ENCODE peak calls at places on chromosomes 3 and 15, in four cellular contexts. R is tibial artery, A is right atrium auricular region, L is K562. Q is an unnamed sample.

GRCh38 chr15:101657171-101657570 is 5.0 kb upstream of the TM2D3 start:
- DNase-seq in R (no peak), A (no peak), L (no peak), Q (no peak)

GRCh38 chr3:89278305-89278704 is 170.9 kb downstream of the EPHA3 start:
- DNase-seq in R (no peak), A (no peak), L (no peak), Q (no peak)

GRCh38 chr3:30245805-30246622 is 360.4 kb upstream of the TGFBR2 start:
- DNase-seq in R (no peak), A (no peak), L (no peak), Q (no peak)

GRCh38 chr3:117059054-117059989 is 349.7 kb downstream of the TUSC7 start:
- DNase-seq in R (no peak), A (no peak), L (peak), Q (peak)

GRCh38 chr3:184884359-184885017 is 72.5 kb downstream of the VPS8 start:
- DNase-seq in R (no peak), A (no peak), L (no peak), Q (no peak)

GRCh38 chr15:59678620-59679019 is 10.5 kb downstream of the BNIP2 start:
- DNase-seq in R (no peak), A (no peak), L (no peak), Q (peak)

GRCh38 chr15:83844742-83845141 is 190.8 kb downstream of the ADAMTSL3 start:
- DNase-seq in R (no peak), A (no peak), L (no peak), Q (no peak)

GRCh38 chr3:168574455-168575158 is 478.9 kb upstream of the GOLIM4 start:
- DNase-seq in R (no peak), A (no peak), L (no peak), Q (no peak)

GRCh38 chr15:36363335-36363734 is 216.1 kb upstream of the CDIN1 start:
- DNase-seq in R (no peak), A (no peak), L (no peak), Q (peak)

GRCh38 chr3:133527306-133527705 is 46.2 kb upstream of the CDV3 start:
- DNase-seq in R (no peak), A (no peak), L (no peak), Q (no peak)

GRCh38 chr3:10116138-10116460 is 624 bp downstream of the BRK1 start:
- DNase-seq in R (no peak), A (no peak), L (peak), Q (peak)

GRCh38 chr3:125647318-125648014 is 52.2 kb upstream of the OSBPL11 start:
- DNase-seq in R (no peak), A (no peak), L (no peak), Q (no peak)

GRCh38 chr15:58934521-58934920 is 1.0 kb upstream of the SLTM start:
- DNase-seq in R (no peak), A (no peak), L (no peak), Q (no peak)

GRCh38 chr3:46926039-46926438 is 48.5 kb downstream of the PTH1R start:
- DNase-seq in R (peak), A (no peak), L (no peak), Q (peak)

GRCh38 chr3:71466483-71466882 is 117.0 kb downstream of the FOXP1 start:
- DNase-seq in R (no peak), A (no peak), L (peak), Q (peak)

GRCh38 chr15:68640791-68641331 is 62.1 kb downstream of the CORO2B start:
- DNase-seq in R (peak), A (no peak), L (no peak), Q (no peak)

GRCh38 chr3:184737641-184738518 is 26.0 kb upstream of the MAGEF1 start:
- DNase-seq in R (peak), A (no peak), L (no peak), Q (peak)

GRCh38 chr15:35671197-35671596 is 125.2 kb upstream of the DPH6 start:
- DNase-seq in R (no peak), A (no peak), L (no peak), Q (no peak)

GRCh38 chr15:28955686-28956421 is 70.1 kb downstream of the APBA2 start:
- DNase-seq in R (no peak), A (peak), L (no peak), Q (peak)

GRCh38 chr15:77022646-77023575 is 28.0 kb downstream of the PSTPIP1 start:
- DNase-seq in R (peak), A (no peak), L (no peak), Q (no peak)

GRCh38 chr3:124676236-124676635 is 54.0 kb upstream of the UMPS start:
- DNase-seq in R (no peak), A (no peak), L (no peak), Q (peak)

GRCh38 chr15:66907826-66908502 is 157.4 kb upstream of the SMAD3 start:
- DNase-seq in R (peak), A (no peak), L (no peak), Q (peak)

DNA sequence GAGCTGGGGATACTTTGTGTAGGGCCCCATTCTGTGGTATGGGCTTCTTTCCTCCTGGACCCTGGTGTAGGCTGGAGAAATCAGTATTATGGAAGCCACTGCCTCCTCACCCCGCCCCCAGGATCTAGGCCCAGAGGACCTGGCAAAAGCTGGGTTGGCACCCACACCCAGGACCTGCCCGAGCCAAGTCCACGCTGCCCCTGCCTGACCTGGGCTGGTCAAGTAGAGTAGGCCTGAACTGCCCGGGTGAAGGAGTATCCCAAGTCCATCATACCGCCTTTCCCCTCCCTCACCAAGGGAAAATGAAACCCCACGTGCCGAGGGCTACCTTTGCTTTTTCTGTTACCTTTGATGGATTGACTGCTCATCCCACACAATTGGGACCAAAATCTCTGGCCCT is 37.7 kb upstream of the TRAK1 start:
- DNase-seq in R (peak), A (peak), L (no peak), Q (no peak)
- TF ChIP-seq CTCF in R (no peak), A (no peak), L (no peak), Q (no peak)

DNA sequence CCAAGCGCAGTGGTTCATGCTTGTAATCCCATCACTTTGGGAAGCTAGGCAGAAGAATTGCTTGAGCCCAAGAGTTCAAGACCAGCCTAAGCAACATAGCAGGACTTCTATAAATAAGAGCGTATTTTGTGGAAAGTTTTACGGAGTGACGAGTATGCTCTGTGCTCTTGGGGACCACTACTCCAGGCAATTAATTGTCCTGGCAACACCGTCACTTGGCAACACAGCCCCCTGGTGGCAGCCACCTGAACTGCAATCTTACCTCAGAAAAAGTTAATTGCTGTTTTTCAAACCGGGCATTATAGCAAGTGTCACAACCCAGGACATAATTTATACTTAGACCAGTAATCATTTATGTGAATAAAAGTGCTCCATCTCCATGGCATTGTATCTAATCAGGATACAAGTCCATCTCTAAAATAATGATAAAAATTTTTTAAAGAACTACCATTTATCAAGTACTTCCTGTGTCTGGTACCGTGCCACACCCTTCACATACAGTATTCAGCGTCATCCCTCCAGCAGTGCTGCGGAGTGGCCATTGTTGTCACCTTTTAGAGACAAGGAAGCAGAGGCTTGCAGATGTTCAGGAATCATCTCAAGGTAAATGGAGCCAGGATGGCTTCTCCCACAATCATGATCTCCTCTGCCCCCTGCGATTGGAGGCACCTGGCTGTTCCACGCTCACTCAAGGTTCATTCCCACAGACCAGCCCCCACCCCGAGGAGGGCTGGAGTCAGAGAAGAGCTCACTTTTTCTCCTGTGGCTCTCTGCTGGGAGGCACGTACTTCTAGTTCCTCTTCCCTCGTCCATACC is 34.5 kb downstream of the PLA2G4D start:
- DNase-seq in R (no peak), A (peak), L (peak), Q (peak)
- TF ChIP-seq CTCF in R (peak), A (peak), L (peak), Q (peak)

DNA sequence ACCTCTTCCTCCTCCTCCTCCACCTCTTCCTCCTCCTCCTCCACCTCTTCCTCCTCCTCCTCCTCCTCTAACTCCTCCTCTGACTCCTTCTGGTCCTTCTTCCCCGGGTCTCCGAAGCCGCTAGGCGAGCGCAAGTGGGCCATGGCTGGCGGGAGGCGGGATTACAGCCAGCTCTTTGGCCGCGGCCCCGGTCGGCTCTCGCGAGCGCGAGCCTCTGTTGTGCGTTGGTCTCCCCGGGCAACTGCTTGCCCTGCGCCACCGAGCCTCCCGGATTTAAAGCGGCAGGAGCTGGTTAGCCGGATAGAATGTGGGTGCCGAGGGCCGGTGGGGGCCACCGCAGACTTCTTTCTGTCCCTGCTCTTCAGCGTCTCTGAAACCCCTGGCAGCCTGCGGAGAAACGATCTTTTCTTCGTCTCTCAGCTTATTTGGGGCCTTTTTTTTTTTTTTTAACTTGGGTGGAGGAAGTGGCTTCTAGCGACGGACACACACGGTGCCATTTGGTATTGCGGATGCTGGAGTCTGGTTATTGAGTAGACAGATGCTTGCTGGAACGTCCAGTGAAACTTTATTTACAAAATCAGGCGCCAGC is at the start of gene ERICH6:
- DNase-seq in R (peak), A (peak), L (peak), Q (peak)
- TF ChIP-seq CTCF in R (peak), A (peak), L (no peak), Q (no peak)

GRCh38 chr3:189744235-189744634 is 113.0 kb downstream of the TP63 start:
- DNase-seq in R (no peak), A (no peak), L (no peak), Q (no peak)
- TF ChIP-seq CTCF in R (no peak), A (no peak), L (no peak), Q (no peak)

DNA sequence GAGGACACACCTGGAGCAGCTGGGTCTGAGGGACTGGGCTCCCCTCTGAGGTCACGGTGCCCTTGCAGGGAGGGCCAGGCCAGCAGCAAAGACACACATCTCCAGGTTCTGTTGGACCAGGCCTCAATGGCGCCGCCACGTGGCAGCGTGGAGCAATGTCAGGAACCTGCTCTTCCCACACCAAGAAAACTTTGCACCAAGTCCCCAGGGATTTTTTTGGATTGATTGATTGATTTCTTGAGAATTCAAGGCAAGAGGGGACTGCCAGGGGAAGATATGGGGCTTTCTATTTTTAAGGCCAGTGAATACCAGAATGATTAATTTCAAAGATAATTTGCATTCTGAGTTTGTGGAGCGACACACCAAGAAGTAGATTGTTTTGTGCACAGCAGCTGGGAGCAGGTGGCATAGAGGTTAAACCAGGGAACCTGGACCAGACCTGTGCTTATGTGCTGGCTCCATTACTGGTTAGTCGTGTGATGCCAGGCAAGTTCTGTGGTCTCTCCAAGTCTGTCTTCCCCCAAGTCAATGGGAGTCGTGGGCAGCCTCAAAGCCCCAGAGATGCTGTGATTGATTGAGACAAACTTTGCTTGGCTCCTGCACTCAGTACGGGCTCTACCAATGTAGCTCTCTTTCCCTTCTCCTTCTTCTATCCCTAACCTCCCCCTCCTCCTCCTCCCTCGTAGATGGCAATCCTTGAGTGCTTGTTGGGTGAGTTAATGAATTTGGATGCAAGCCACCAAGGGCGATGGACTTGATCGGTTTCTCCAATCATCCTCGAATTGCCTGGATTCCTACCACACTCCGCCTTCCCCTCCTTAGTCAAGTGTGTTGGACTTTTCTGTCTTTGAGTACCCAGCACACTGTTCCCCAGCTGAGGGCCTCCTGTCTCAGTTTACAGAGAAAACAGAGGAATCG is 96.2 kb upstream of the TRPM1 start:
- DNase-seq in R (no peak), A (peak), L (peak), Q (peak)
- TF ChIP-seq CTCF in R (peak), A (peak), L (peak), Q (peak)

GRCh38 chr3:166263460-166263859 is 426.2 kb upstream of the BCHE start:
- DNase-seq in R (no peak), A (no peak), L (no peak), Q (no peak)
- TF ChIP-seq CTCF in R (no peak), A (no peak), L (no peak), Q (peak)

DNA sequence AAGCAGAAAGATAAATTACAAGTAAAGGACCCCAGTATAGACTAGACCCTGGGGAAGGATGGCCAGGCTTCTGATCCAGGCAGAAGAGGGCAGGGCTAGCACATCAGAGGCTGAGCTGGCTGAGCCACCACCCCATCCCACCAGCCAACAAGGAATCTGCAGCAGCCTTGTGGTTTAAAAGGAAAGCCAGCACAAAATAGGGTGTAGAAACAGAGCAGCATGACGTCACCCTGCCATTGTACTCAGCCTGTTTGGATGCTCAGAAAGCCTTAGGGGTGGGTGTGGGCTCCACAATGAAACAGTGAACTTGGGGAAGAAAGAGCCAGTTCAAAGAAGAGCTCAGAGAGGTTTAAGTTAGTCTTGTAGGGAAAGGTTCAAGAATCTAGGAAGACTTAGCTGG is 28.2 kb downstream of the DUOX1 start:
- DNase-seq in R (no peak), A (peak), L (no peak), Q (peak)
- TF ChIP-seq CTCF in R (no peak), A (no peak), L (no peak), Q (no peak)

GRCh38 chr15:91553455-91553854 is 300.1 kb upstream of the SLCO3A1 start:
- DNase-seq in R (no peak), A (no peak), L (no peak), Q (no peak)

GRCh38 chr15:91552555-91552954 is 301.0 kb upstream of the SLCO3A1 start:
- DNase-seq in R (no peak), A (no peak), L (no peak), Q (no peak)

GRCh38 chr15:91549581-91549980 is 303.9 kb upstream of the SLCO3A1 start:
- DNase-seq in R (no peak), A (no peak), L (no peak), Q (no peak)

GRCh38 chr15:91559066-91559465 is 294.4 kb upstream of the SLCO3A1 start:
- DNase-seq in R (no peak), A (no peak), L (no peak), Q (no peak)

DNA sequence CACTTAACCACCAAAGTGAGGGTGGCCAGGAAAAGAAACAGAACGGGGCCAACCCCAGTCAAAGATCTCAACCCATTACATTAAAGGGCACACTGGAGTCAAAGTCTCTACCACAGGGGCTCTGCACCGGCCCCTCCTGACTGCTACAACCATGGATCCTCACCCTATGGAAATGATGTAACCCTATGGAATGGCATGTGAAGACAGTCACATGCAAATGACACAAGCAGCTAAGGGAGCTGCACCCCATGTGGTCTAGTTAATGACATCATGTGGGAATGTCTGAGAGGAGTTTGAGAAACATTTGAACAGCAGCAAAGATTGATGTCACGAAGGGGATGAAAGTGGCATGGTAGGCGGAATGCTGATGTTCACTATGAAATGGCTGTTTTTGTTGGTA is 298.2 kb upstream of the SLCO3A1 start:
- DNase-seq in R (no peak), A (no peak), L (no peak), Q (no peak)
- TF ChIP-seq CTCF in R (no peak), A (no peak), L (no peak), Q (no peak)

Q was measured in fibroblast of pulmonary artery.